ENCODE peak calls at places on chromosomes 5 and 9, in seven cellular contexts. One of them, this sample, is unnamed.

GRCh38 chr5:14928661-14929060 is 57.1 kb upstream of the ANKH start:
- DNase-seq in CD8-positive, alpha-beta T cell: no peak
- DNase-seq in body of pancreas: no peak
- DNase-seq in uterus: no peak
- DNase-seq in lower lobe of right lung: no peak
- DNase-seq in neural progenitor cell: no peak
- DNase-seq in MM.1S: no peak
- DNase-seq in this sample: no peak

GRCh38 chr5:102737161-102737560 is 17.9 kb upstream of the PAM start:
- DNase-seq in neural progenitor cell: no peak
- DNase-seq in MM.1S: no peak
- DNase-seq in uterus: no peak
- DNase-seq in lower lobe of right lung: no peak
- DNase-seq in body of pancreas: no peak
- DNase-seq in CD8-positive, alpha-beta T cell: no peak
- DNase-seq in this sample: no peak

GRCh38 chr9:112145886-112146285 is 29.2 kb downstream of the SUSD1 start:
- DNase-seq in MM.1S: no peak
- DNase-seq in body of pancreas: no peak
- DNase-seq in neural progenitor cell: no peak
- DNase-seq in CD8-positive, alpha-beta T cell: no peak
- DNase-seq in uterus: no peak
- DNase-seq in lower lobe of right lung: no peak
- DNase-seq in this sample: no peak

GRCh38 chr9:6907772-6908381 is 150.1 kb downstream of the KDM4C start:
- DNase-seq in CD8-positive, alpha-beta T cell: no peak
- DNase-seq in MM.1S: no peak
- DNase-seq in lower lobe of right lung: no peak
- DNase-seq in body of pancreas: no peak
- DNase-seq in uterus: no peak
- DNase-seq in neural progenitor cell: no peak
- DNase-seq in this sample: peak; percentile 54

GRCh38 chr5:149503006-149503405 is 48.2 kb downstream of the CSNK1A1 start:
- DNase-seq in CD8-positive, alpha-beta T cell: no peak
- DNase-seq in lower lobe of right lung: no peak
- DNase-seq in MM.1S: no peak
- DNase-seq in uterus: no peak
- DNase-seq in body of pancreas: no peak
- DNase-seq in neural progenitor cell: no peak
- DNase-seq in this sample: no peak

GRCh38 chr9:124559871-124560270 is 52.7 kb upstream of the NR5A1 start:
- DNase-seq in uterus: no peak
- DNase-seq in body of pancreas: no peak
- DNase-seq in lower lobe of right lung: no peak
- DNase-seq in neural progenitor cell: no peak
- DNase-seq in MM.1S: no peak
- DNase-seq in CD8-positive, alpha-beta T cell: no peak
- DNase-seq in this sample: no peak

GRCh38 chr5:60092671-60093422 is 199.3 kb upstream of the PDE4D start:
- DNase-seq in MM.1S: no peak
- DNase-seq in CD8-positive, alpha-beta T cell: no peak
- DNase-seq in lower lobe of right lung: no peak
- DNase-seq in neural progenitor cell: no peak
- DNase-seq in body of pancreas: no peak
- DNase-seq in uterus: no peak
- DNase-seq in this sample: peak; percentile 7

GRCh38 chr5:101425345-101425744 is 522.3 kb upstream of the ST8SIA4 start:
- DNase-seq in CD8-positive, alpha-beta T cell: no peak
- DNase-seq in body of pancreas: no peak
- DNase-seq in neural progenitor cell: no peak
- DNase-seq in uterus: no peak
- DNase-seq in MM.1S: no peak
- DNase-seq in lower lobe of right lung: no peak
- DNase-seq in this sample: no peak

GRCh38 chr5:159459951-159460538 is 129.8 kb upstream of the IL12B start:
- DNase-seq in lower lobe of right lung: no peak
- DNase-seq in MM.1S: no peak
- DNase-seq in body of pancreas: no peak
- DNase-seq in uterus: no peak
- DNase-seq in neural progenitor cell: no peak
- DNase-seq in CD8-positive, alpha-beta T cell: no peak
- DNase-seq in this sample: no peak

GRCh38 chr5:10655041-10655685 is 91.3 kb downstream of the ANKRD33B start:
- DNase-seq in neural progenitor cell: no peak
- DNase-seq in body of pancreas: no peak
- DNase-seq in lower lobe of right lung: no peak
- DNase-seq in CD8-positive, alpha-beta T cell: no peak
- DNase-seq in uterus: no peak
- DNase-seq in MM.1S: no peak
- DNase-seq in this sample: no peak

GRCh38 chr5:172700686-172701324 is 59.7 kb downstream of the NEURL1B start:
- DNase-seq in lower lobe of right lung: no peak
- DNase-seq in body of pancreas: no peak
- DNase-seq in MM.1S: no peak
- DNase-seq in neural progenitor cell: no peak
- DNase-seq in CD8-positive, alpha-beta T cell: no peak
- DNase-seq in uterus: no peak
- DNase-seq in this sample: peak; percentile 60

GRCh38 chr5:93570294-93571110 is 10.5 kb downstream of the NR2F1-AS1 start:
- DNase-seq in body of pancreas: no peak
- DNase-seq in uterus: no peak
- DNase-seq in CD8-positive, alpha-beta T cell: no peak
- DNase-seq in lower lobe of right lung: no peak
- DNase-seq in MM.1S: no peak
- DNase-seq in neural progenitor cell: peak; percentile 67
- DNase-seq in this sample: no peak

GRCh38 chr9:89038354-89039091 is 47.3 kb downstream of the S1PR3 start:
- DNase-seq in neural progenitor cell: no peak
- DNase-seq in lower lobe of right lung: no peak
- DNase-seq in CD8-positive, alpha-beta T cell: no peak
- DNase-seq in uterus: no peak
- DNase-seq in MM.1S: no peak
- DNase-seq in body of pancreas: no peak
- DNase-seq in this sample: no peak

GRCh38 chr5:80867233-80867632 is 92.9 kb upstream of the RASGRF2 start:
- DNase-seq in neural progenitor cell: no peak
- DNase-seq in uterus: no peak
- DNase-seq in lower lobe of right lung: no peak
- DNase-seq in body of pancreas: no peak
- DNase-seq in CD8-positive, alpha-beta T cell: no peak
- DNase-seq in MM.1S: no peak
- DNase-seq in this sample: no peak

GRCh38 chr5:31768784-31769183 is 129.9 kb downstream of the PDZD2 start:
- DNase-seq in CD8-positive, alpha-beta T cell: no peak
- DNase-seq in neural progenitor cell: no peak
- DNase-seq in body of pancreas: no peak
- DNase-seq in lower lobe of right lung: no peak
- DNase-seq in MM.1S: no peak
- DNase-seq in uterus: no peak
- DNase-seq in this sample: no peak

GRCh38 chr9:36874921-36875320 is 159.1 kb downstream of the PAX5 start:
- DNase-seq in CD8-positive, alpha-beta T cell: no peak
- DNase-seq in neural progenitor cell: no peak
- DNase-seq in MM.1S: no peak
- DNase-seq in lower lobe of right lung: no peak
- DNase-seq in uterus: no peak
- DNase-seq in body of pancreas: no peak
- DNase-seq in this sample: no peak

GRCh38 chr9:127876764-127877562 is 512 bp downstream of the AK1 start:
- DNase-seq in CD8-positive, alpha-beta T cell: no peak
- DNase-seq in uterus: no peak
- DNase-seq in MM.1S: no peak
- DNase-seq in body of pancreas: peak; percentile 44
- DNase-seq in lower lobe of right lung: no peak
- DNase-seq in neural progenitor cell: no peak
- DNase-seq in this sample: no peak

GRCh38 chr5:175542232-175542965 is 64.0 kb downstream of the SFXN1 start:
- DNase-seq in uterus: no peak
- DNase-seq in body of pancreas: no peak
- DNase-seq in MM.1S: no peak
- DNase-seq in lower lobe of right lung: no peak
- DNase-seq in CD8-positive, alpha-beta T cell: no peak
- DNase-seq in neural progenitor cell: no peak
- DNase-seq in this sample: no peak

DNA sequence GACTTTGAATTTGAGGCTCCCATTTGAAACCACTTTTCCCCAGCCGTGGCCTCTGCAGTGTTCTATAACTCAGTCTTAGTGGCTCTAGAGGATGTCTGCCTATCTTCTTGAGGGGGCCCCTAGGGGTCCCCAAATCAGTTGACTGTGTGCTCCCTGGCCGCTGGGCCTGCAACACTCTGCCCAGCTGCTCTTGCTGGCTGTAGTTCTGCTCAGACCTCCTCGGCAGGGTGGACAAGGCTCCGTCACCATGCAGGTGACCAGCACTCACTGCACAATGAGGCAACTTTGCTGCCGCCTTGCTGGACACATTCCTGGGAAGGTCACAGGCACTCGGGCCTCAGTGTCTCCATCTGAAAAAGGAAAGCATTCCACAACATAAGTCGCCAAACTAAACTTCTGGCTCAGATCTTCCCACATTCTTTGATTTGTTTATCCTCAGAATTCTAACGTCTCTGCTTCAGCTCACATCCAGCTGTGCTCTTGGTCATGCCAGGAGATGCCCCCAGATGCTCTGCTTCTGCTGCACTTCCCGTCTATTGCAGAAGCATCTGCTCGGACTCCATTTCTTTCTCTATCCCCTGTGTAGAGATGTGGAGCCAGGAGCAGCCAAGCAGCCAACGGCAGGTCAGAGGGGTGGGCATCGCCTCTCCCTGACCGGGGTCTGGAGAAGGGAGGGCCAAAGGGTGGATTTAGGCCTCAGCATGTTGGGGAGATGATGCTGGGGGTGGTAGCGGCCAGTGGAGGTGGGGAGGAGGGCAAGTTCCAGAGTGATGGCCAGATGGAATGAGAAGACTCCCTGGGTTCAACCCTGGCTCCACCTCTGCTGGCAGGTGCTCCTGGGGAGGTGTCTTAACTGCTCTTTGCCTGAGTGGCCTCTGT is 133.6 kb downstream of the MVB12B start:
- DNase-seq in lower lobe of right lung: no peak
- DNase-seq in body of pancreas: no peak
- DNase-seq in neural progenitor cell: no peak
- DNase-seq in MM.1S: no peak
- DNase-seq in CD8-positive, alpha-beta T cell: no peak
- DNase-seq in uterus: no peak
- DNase-seq in this sample: no peak
- H3K4me1 ChIP-seq in lower lobe of right lung: no peaks in the 10 kb centered on the region
- H3K4me1 ChIP-seq in body of pancreas: no peaks in the 10 kb centered on the region
- H3K4me1 ChIP-seq in neural progenitor cell: peaks cover 16% of the 10 kb centered on the region
- H3K4me1 ChIP-seq in MM.1S: no peaks in the 10 kb centered on the region
- H3K4me1 ChIP-seq in CD8-positive, alpha-beta T cell: no peaks in the 10 kb centered on the region
- H3K4me1 ChIP-seq in uterus: no peaks in the 10 kb centered on the region
- H3K4me1 ChIP-seq in this sample: no peaks in the 10 kb centered on the region

GRCh38 chr5:61635271-61635670 is 303.2 kb downstream of the ZSWIM6 start:
- DNase-seq in CD8-positive, alpha-beta T cell: no peak
- DNase-seq in neural progenitor cell: no peak
- DNase-seq in lower lobe of right lung: no peak
- DNase-seq in MM.1S: no peak
- DNase-seq in uterus: no peak
- DNase-seq in body of pancreas: no peak
- DNase-seq in this sample: no peak

GRCh38 chr5:61640631-61641030 is 308.6 kb downstream of the ZSWIM6 start:
- DNase-seq in MM.1S: no peak
- DNase-seq in lower lobe of right lung: no peak
- DNase-seq in neural progenitor cell: no peak
- DNase-seq in CD8-positive, alpha-beta T cell: no peak
- DNase-seq in body of pancreas: no peak
- DNase-seq in uterus: no peak
- DNase-seq in this sample: no peak

GRCh38 chr5:61641748-61642565 is 309.9 kb downstream of the ZSWIM6 start:
- DNase-seq in neural progenitor cell: no peak
- DNase-seq in uterus: no peak
- DNase-seq in body of pancreas: no peak
- DNase-seq in CD8-positive, alpha-beta T cell: no peak
- DNase-seq in lower lobe of right lung: no peak
- DNase-seq in MM.1S: no peak
- DNase-seq in this sample: no peak

GRCh38 chr5:61637566-61637965 is 305.5 kb downstream of the ZSWIM6 start:
- DNase-seq in body of pancreas: no peak
- DNase-seq in lower lobe of right lung: no peak
- DNase-seq in neural progenitor cell: peak; percentile 62
- DNase-seq in CD8-positive, alpha-beta T cell: no peak
- DNase-seq in MM.1S: no peak
- DNase-seq in uterus: no peak
- DNase-seq in this sample: peak; percentile 78

GRCh38 chr5:61638476-61638875 is 306.4 kb downstream of the ZSWIM6 start:
- DNase-seq in neural progenitor cell: no peak
- DNase-seq in uterus: no peak
- DNase-seq in CD8-positive, alpha-beta T cell: no peak
- DNase-seq in body of pancreas: peak; percentile 36
- DNase-seq in lower lobe of right lung: no peak
- DNase-seq in MM.1S: no peak
- DNase-seq in this sample: no peak
- H3K27ac ChIP-seq in neural progenitor cell: no peak overlapping the region
- H3K27ac ChIP-seq in uterus: no peak overlapping the region
- H3K27ac ChIP-seq in CD8-positive, alpha-beta T cell: no peak overlapping the region
- H3K27ac ChIP-seq in body of pancreas: no peak overlapping the region
- H3K27ac ChIP-seq in lower lobe of right lung: no peak overlapping the region
- H3K27ac ChIP-seq in MM.1S: no peak overlapping the region
- H3K27ac ChIP-seq in this sample: no peak overlapping the region

GRCh38 chr9:120807607-120808379 is 14.6 kb upstream of the FBXW2 start:
- DNase-seq in lower lobe of right lung: no peak
- DNase-seq in CD8-positive, alpha-beta T cell: no peak
- DNase-seq in uterus: no peak
- DNase-seq in body of pancreas: no peak
- DNase-seq in neural progenitor cell: no peak
- DNase-seq in MM.1S: no peak
- DNase-seq in this sample: no peak
- H3K9me3 ChIP-seq in lower lobe of right lung: peaks cover 38% of the 10 kb centered on the region
- H3K9me3 ChIP-seq in CD8-positive, alpha-beta T cell: no peaks in the 10 kb centered on the region
- H3K9me3 ChIP-seq in uterus: peaks cover 22% of the 10 kb centered on the region
- H3K9me3 ChIP-seq in body of pancreas: no peaks in the 10 kb centered on the region
- H3K9me3 ChIP-seq in neural progenitor cell: peaks cover 12% of the 10 kb centered on the region
- H3K9me3 ChIP-seq in MM.1S: no peaks in the 10 kb centered on the region
- H3K9me3 ChIP-seq in this sample: peaks cover 17% of the 10 kb centered on the region

GRCh38 chr9:110256142-110256391 is 240 bp downstream of the TXN start:
- DNase-seq in MM.1S: no peak
- DNase-seq in lower lobe of right lung: no peak
- DNase-seq in body of pancreas: no peak
- DNase-seq in neural progenitor cell: no peak
- DNase-seq in CD8-positive, alpha-beta T cell: no peak
- DNase-seq in uterus: no peak
- DNase-seq in this sample: no peak
- H3K4me1 ChIP-seq in MM.1S: peaks cover 21% of the 10 kb centered on the region
- H3K4me1 ChIP-seq in lower lobe of right lung: peaks cover 46% of the 10 kb centered on the region
- H3K4me1 ChIP-seq in body of pancreas: peaks cover 42% of the 10 kb centered on the region
- H3K4me1 ChIP-seq in neural progenitor cell: peaks cover 17% of the 10 kb centered on the region
- H3K4me1 ChIP-seq in CD8-positive, alpha-beta T cell: peaks cover 4% of the 10 kb centered on the region
- H3K4me1 ChIP-seq in uterus: no peaks in the 10 kb centered on the region
- H3K4me1 ChIP-seq in this sample: peaks cover 4% of the 10 kb centered on the region

GRCh38 chr9:114335745-114336144 is 6.1 kb downstream of the ORM2 start:
- DNase-seq in body of pancreas: no peak
- DNase-seq in CD8-positive, alpha-beta T cell: no peak
- DNase-seq in lower lobe of right lung: no peak
- DNase-seq in MM.1S: no peak
- DNase-seq in uterus: no peak
- DNase-seq in neural progenitor cell: no peak
- DNase-seq in this sample: no peak
- H3K27ac ChIP-seq in body of pancreas: no peak overlapping the region
- H3K27ac ChIP-seq in CD8-positive, alpha-beta T cell: no peak overlapping the region
- H3K27ac ChIP-seq in lower lobe of right lung: no peak overlapping the region
- H3K27ac ChIP-seq in MM.1S: no peak overlapping the region
- H3K27ac ChIP-seq in uterus: no peak overlapping the region
- H3K27ac ChIP-seq in neural progenitor cell: no peak overlapping the region
- H3K27ac ChIP-seq in this sample: no peak overlapping the region